ENCODE peak calls at places on chromosomes 1 and 21, in ten cellular contexts. One of them, this sample, is unnamed.

GRCh38 chr1:6301526-6301925 is 40.6 kb upstream of the GPR153 start:
- DNase-seq in endothelial cell of umbilical vein: no peak
- DNase-seq in H1: no peak
- DNase-seq in HepG2: no peak
- DNase-seq in HCT116: no peak
- DNase-seq in prostate gland: no peak
- DNase-seq in spleen: no peak
- DNase-seq in sigmoid colon: no peak
- DNase-seq in transverse colon: no peak
- DNase-seq in stomach: no peak
- DNase-seq in this sample: no peak

GRCh38 chr1:99176753-99177152 is 87.5 kb upstream of the PLPPR4 start:
- DNase-seq in H1: no peak
- DNase-seq in sigmoid colon: no peak
- DNase-seq in spleen: no peak
- DNase-seq in stomach: no peak
- DNase-seq in HepG2: no peak
- DNase-seq in endothelial cell of umbilical vein: no peak
- DNase-seq in HCT116: no peak
- DNase-seq in transverse colon: no peak
- DNase-seq in prostate gland: no peak
- DNase-seq in this sample: no peak

GRCh38 chr1:41728403-41729202 is 190.1 kb downstream of the HIVEP3 start:
- DNase-seq in sigmoid colon: no peak
- DNase-seq in transverse colon: peak
- DNase-seq in endothelial cell of umbilical vein: no peak
- DNase-seq in HCT116: no peak
- DNase-seq in stomach: no peak
- DNase-seq in prostate gland: no peak
- DNase-seq in HepG2: no peak
- DNase-seq in H1: no peak
- DNase-seq in spleen: peak
- DNase-seq in this sample: no peak

GRCh38 chr1:175826705-175827104 is 83.3 kb upstream of the TNR start:
- DNase-seq in prostate gland: no peak
- DNase-seq in HCT116: no peak
- DNase-seq in endothelial cell of umbilical vein: no peak
- DNase-seq in sigmoid colon: no peak
- DNase-seq in spleen: no peak
- DNase-seq in HepG2: no peak
- DNase-seq in H1: no peak
- DNase-seq in stomach: no peak
- DNase-seq in transverse colon: no peak
- DNase-seq in this sample: no peak

GRCh38 chr1:3827813-3828307 is 29.2 kb downstream of the CEP104 start:
- DNase-seq in spleen: no peak
- DNase-seq in endothelial cell of umbilical vein: no peak
- DNase-seq in H1: peak
- DNase-seq in prostate gland: no peak
- DNase-seq in stomach: no peak
- DNase-seq in sigmoid colon: peak
- DNase-seq in HCT116: no peak
- DNase-seq in HepG2: no peak
- DNase-seq in transverse colon: no peak
- DNase-seq in this sample: no peak

GRCh38 chr1:18874036-18874435 is 14.6 kb upstream of the TAS1R2 start:
- DNase-seq in sigmoid colon: no peak
- DNase-seq in H1: no peak
- DNase-seq in endothelial cell of umbilical vein: no peak
- DNase-seq in HepG2: no peak
- DNase-seq in HCT116: no peak
- DNase-seq in spleen: no peak
- DNase-seq in transverse colon: no peak
- DNase-seq in prostate gland: no peak
- DNase-seq in stomach: no peak
- DNase-seq in this sample: no peak

GRCh38 chr1:55140546-55140983 is 74.6 kb downstream of the USP24 start:
- DNase-seq in HepG2: peak
- DNase-seq in sigmoid colon: peak
- DNase-seq in spleen: no peak
- DNase-seq in stomach: peak
- DNase-seq in HCT116: peak
- DNase-seq in prostate gland: peak
- DNase-seq in transverse colon: peak
- DNase-seq in H1: peak
- DNase-seq in endothelial cell of umbilical vein: peak
- DNase-seq in this sample: no peak

GRCh38 chr1:156602557-156602993 is 1.3 kb upstream of the GPATCH4 start:
- DNase-seq in transverse colon: no peak
- DNase-seq in HepG2: no peak
- DNase-seq in spleen: no peak
- DNase-seq in H1: no peak
- DNase-seq in endothelial cell of umbilical vein: no peak
- DNase-seq in prostate gland: peak
- DNase-seq in sigmoid colon: no peak
- DNase-seq in HCT116: peak
- DNase-seq in stomach: no peak
- DNase-seq in this sample: no peak

GRCh38 chr21:28949318-28949717 is 43.4 kb downstream of the LTN1 start:
- DNase-seq in endothelial cell of umbilical vein: no peak
- DNase-seq in prostate gland: no peak
- DNase-seq in transverse colon: no peak
- DNase-seq in HepG2: no peak
- DNase-seq in H1: no peak
- DNase-seq in stomach: no peak
- DNase-seq in spleen: no peak
- DNase-seq in sigmoid colon: no peak
- DNase-seq in HCT116: no peak
- DNase-seq in this sample: no peak

GRCh38 chr1:54950361-54951163 is 29.9 kb upstream of the TMEM61 start:
- DNase-seq in sigmoid colon: peak
- DNase-seq in spleen: peak
- DNase-seq in HCT116: peak
- DNase-seq in prostate gland: peak
- DNase-seq in transverse colon: peak
- DNase-seq in endothelial cell of umbilical vein: peak
- DNase-seq in H1: peak
- DNase-seq in HepG2: peak
- DNase-seq in stomach: peak
- DNase-seq in this sample: no peak

GRCh38 chr1:236575523-236575922 is 28.8 kb downstream of the HEATR1 start:
- DNase-seq in spleen: no peak
- DNase-seq in HepG2: no peak
- DNase-seq in transverse colon: no peak
- DNase-seq in sigmoid colon: no peak
- DNase-seq in stomach: no peak
- DNase-seq in endothelial cell of umbilical vein: no peak
- DNase-seq in prostate gland: no peak
- DNase-seq in HCT116: no peak
- DNase-seq in H1: no peak
- DNase-seq in this sample: no peak

GRCh38 chr1:33180226-33181037 is 1.4 kb downstream of the TRIM62 start:
- DNase-seq in HCT116: peak
- DNase-seq in transverse colon: peak
- DNase-seq in stomach: peak
- DNase-seq in prostate gland: peak
- DNase-seq in sigmoid colon: peak
- DNase-seq in HepG2: peak
- DNase-seq in endothelial cell of umbilical vein: peak
- DNase-seq in spleen: peak
- DNase-seq in H1: peak
- DNase-seq in this sample: peak

GRCh38 chr1:44327679-44328491 is 27.2 kb downstream of the ERI3 start:
- DNase-seq in HCT116: peak
- DNase-seq in prostate gland: peak
- DNase-seq in sigmoid colon: peak
- DNase-seq in endothelial cell of umbilical vein: peak
- DNase-seq in spleen: no peak
- DNase-seq in stomach: peak
- DNase-seq in transverse colon: peak
- DNase-seq in H1: no peak
- DNase-seq in HepG2: peak
- DNase-seq in this sample: peak

DNA sequence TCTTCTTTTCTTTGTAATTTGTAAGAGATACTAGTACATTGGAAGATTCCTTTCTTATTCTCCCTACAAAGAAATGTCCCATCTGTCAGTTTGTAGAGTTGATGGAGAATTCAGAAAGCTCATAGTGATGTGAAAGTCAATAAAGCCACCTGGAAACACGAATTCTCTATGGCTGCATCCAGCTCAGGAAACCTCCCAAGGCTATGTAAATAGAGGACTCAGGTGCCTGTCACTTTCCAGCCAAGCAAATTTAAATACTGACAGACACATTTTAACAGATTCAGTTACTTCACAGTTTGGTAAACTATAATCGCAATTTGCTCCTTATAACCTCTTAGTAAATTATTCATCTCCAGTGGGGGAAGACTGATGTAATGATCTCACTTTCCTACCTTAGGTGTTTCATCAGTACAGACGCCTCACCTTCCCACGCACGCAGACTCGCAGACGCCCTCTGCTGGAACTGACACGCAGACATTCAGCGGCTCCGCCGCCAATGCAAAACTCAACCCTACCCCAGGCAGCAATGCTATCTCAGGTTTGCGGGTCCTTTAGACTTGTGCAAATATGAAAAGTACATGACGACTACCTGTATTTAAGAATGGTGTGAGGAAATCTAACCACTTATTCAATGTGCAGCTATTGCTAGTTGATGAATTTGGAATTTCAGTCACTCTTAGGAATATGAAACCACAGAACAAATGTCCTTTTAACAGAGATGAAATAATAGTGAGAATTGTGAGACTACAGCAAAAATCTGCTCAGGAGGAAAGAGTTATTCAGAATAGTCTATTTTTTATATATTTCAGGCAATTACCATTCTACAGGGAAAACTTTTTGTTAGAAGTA is 60.6 kb downstream of the PTPRC start:
- DNase-seq in H1: peak
- DNase-seq in stomach: peak
- DNase-seq in sigmoid colon: no peak
- DNase-seq in prostate gland: peak
- DNase-seq in HepG2: peak
- DNase-seq in HCT116: peak
- DNase-seq in transverse colon: peak
- DNase-seq in endothelial cell of umbilical vein: peak
- DNase-seq in spleen: peak
- DNase-seq in this sample: no peak
- H3K4me3 ChIP-seq in H1: peak
- H3K4me3 ChIP-seq in stomach: no peak
- H3K4me3 ChIP-seq in sigmoid colon: no peak
- H3K4me3 ChIP-seq in prostate gland: no peak
- H3K4me3 ChIP-seq in HepG2: no peak
- H3K4me3 ChIP-seq in HCT116: peak
- H3K4me3 ChIP-seq in transverse colon: no peak
- H3K4me3 ChIP-seq in endothelial cell of umbilical vein: no peak
- H3K4me3 ChIP-seq in spleen: no peak
- H3K4me3 ChIP-seq in this sample: no peak

DNA sequence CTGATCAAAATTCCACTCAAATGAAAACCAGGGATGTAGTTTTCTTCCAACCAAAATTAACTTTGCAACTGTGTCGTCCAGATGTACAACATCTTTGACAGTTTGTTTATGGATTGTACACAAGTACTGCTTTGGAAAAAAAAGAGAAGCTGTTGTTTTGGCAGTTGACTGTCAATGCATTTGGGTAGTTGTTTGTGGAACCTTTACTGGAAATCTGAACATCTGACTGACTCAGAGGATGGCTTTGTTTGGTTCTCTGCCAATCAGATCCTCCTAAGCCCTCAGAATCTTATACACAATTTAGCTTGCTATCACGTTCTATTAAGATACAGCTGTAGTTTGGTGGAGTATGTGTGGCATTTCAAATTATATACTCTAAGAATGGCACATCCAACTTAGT is 195.0 kb downstream of the KCNK2 start:
- DNase-seq in stomach: no peak
- DNase-seq in spleen: no peak
- DNase-seq in H1: no peak
- DNase-seq in endothelial cell of umbilical vein: peak
- DNase-seq in transverse colon: no peak
- DNase-seq in prostate gland: no peak
- DNase-seq in HCT116: no peak
- DNase-seq in sigmoid colon: no peak
- DNase-seq in HepG2: no peak
- DNase-seq in this sample: no peak
- TF ChIP-seq CTCF in stomach: no peak
- TF ChIP-seq CTCF in spleen: no peak
- TF ChIP-seq CTCF in H1: no peak
- TF ChIP-seq CTCF in endothelial cell of umbilical vein: no peak
- TF ChIP-seq CTCF in transverse colon: no peak
- TF ChIP-seq CTCF in prostate gland: no peak
- TF ChIP-seq CTCF in HCT116: no peak
- TF ChIP-seq CTCF in sigmoid colon: no peak
- TF ChIP-seq CTCF in HepG2: no peak
- TF ChIP-seq CTCF in this sample: no peak

DNA sequence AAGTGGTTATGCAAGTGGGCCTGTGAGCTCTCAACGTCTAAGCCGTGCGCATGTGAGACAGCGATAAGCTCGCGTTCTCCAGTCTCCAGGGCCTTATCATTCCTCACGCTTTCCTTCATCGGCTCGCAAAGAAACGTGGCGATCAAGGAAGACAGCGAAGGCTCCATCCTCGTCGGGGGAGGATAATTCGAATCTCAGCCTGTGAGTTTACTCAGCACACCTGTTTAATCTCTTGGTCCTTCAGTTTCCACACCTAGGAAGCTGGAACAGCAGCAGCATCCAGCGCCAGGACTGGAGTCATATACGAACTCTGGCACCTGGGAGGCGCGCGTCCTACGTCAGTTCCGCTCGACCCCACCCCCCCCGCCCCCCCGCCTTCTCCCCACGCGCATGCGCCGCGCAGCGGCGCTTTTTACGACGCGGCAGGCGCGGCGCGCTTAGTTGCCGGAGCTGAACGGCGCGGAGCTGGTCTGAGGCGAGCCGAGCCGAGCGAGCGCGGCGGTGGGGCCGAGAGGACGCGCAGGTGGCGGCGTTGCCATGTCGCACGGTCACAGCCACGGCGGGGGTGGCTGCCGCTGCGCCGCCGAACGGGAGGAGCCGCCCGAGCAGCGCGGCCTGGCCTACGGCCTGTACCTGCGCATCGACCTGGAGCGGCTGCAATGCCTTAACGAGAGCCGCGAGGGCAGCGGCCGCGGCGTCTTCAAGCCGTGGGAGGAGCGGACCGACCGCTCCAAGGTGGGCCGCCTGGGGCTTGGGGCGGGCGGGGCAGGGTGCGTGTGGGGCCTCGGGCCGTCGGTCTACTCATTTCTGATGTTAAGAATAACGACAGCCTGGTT is at the start of gene PITHD1:
- DNase-seq in stomach: peak
- DNase-seq in transverse colon: peak
- DNase-seq in spleen: peak
- DNase-seq in HepG2: peak
- DNase-seq in endothelial cell of umbilical vein: peak
- DNase-seq in prostate gland: peak
- DNase-seq in H1: peak
- DNase-seq in HCT116: peak
- DNase-seq in sigmoid colon: peak
- DNase-seq in this sample: no peak
- TF ChIP-seq POLR2AphosphoS5 in stomach: peak
- TF ChIP-seq POLR2AphosphoS5 in transverse colon: peak
- TF ChIP-seq POLR2AphosphoS5 in spleen: peak
- TF ChIP-seq POLR2AphosphoS5 in HepG2: peak
- TF ChIP-seq POLR2AphosphoS5 in endothelial cell of umbilical vein: peak
- TF ChIP-seq POLR2AphosphoS5 in prostate gland: peak
- TF ChIP-seq POLR2AphosphoS5 in H1: peak
- TF ChIP-seq POLR2AphosphoS5 in HCT116: peak
- TF ChIP-seq POLR2AphosphoS5 in sigmoid colon: peak
- TF ChIP-seq POLR2AphosphoS5 in this sample: peak

GRCh38 chr1:111707906-111708305 is 31.3 kb downstream of the INKA2 start:
- DNase-seq in sigmoid colon: no peak
- DNase-seq in H1: no peak
- DNase-seq in HepG2: no peak
- DNase-seq in spleen: peak
- DNase-seq in stomach: no peak
- DNase-seq in transverse colon: no peak
- DNase-seq in prostate gland: no peak
- DNase-seq in HCT116: no peak
- DNase-seq in endothelial cell of umbilical vein: no peak
- DNase-seq in this sample: no peak
- H3K4me3 ChIP-seq in sigmoid colon: no peak
- H3K4me3 ChIP-seq in H1: no peak
- H3K4me3 ChIP-seq in HepG2: no peak
- H3K4me3 ChIP-seq in spleen: peak
- H3K4me3 ChIP-seq in stomach: no peak
- H3K4me3 ChIP-seq in transverse colon: no peak
- H3K4me3 ChIP-seq in prostate gland: no peak
- H3K4me3 ChIP-seq in HCT116: no peak
- H3K4me3 ChIP-seq in endothelial cell of umbilical vein: no peak
- H3K4me3 ChIP-seq in this sample: no peak

This sample was measured in vagina.